ENCODE peak calls at places on chromosomes 12 and 14, in four cellular contexts. N is lung, F is right cardiac atrium, V is heart right ventricle. U is an unnamed sample.

GRCh38 chr12:131371580-131372475 is 339.1 kb upstream of the SFSWAP start:
- DNase-seq in N (no peak), F (no peak), V (peak; percentile 1), U (no peak)

GRCh38 chr12:104285740-104286537 is 17.6 kb upstream of the EID3 start:
- DNase-seq in N (peak; percentile 79), F (no peak), V (no peak), U (no peak)

GRCh38 chr14:98599082-98599481 is 672.9 kb downstream of the BCL11B start:
- DNase-seq in N (peak; percentile 16), F (no peak), V (no peak), U (no peak)

GRCh38 chr12:109760031-109760929 is 46.7 kb downstream of the FAM222A start:
- DNase-seq in N (peak; percentile 61), F (no peak), V (peak; percentile 66), U (no peak)

GRCh38 chr12:96143392-96143791 is 50.8 kb upstream of the ELK3 start:
- DNase-seq in N (no peak), F (no peak), V (no peak), U (no peak)

GRCh38 chr14:96989293-96989692 is 192.1 kb downstream of the VRK1 start:
- DNase-seq in N (no peak), F (no peak), V (no peak), U (no peak)

GRCh38 chr12:56434828-56435227 is 14.4 kb downstream of the TIMELESS start:
- DNase-seq in N (no peak), F (no peak), V (no peak), U (no peak)

GRCh38 chr12:100794441-100795192 is at the start of gene ANO4:
- DNase-seq in N (no peak), F (no peak), V (no peak), U (no peak)

GRCh38 chr12:12684375-12685106 is 11.4 kb downstream of the GPR19 start:
- DNase-seq in N (no peak), F (peak; percentile 35), V (peak; percentile 26), U (peak; percentile 29)

GRCh38 chr12:26283046-26283445 is 87.7 kb downstream of the SSPN start:
- DNase-seq in N (no peak), F (no peak), V (no peak), U (no peak)

GRCh38 chr12:69068431-69068830 is 135.5 kb upstream of the CPM start:
- DNase-seq in N (peak; percentile 65), F (no peak), V (no peak), U (no peak)

GRCh38 chr12:90163975-90164374 is 455.3 kb upstream of the ATP2B1 start:
- DNase-seq in N (no peak), F (no peak), V (no peak), U (no peak)

GRCh38 chr14:78202178-78202577 is 32.0 kb downstream of the NRXN3 start:
- DNase-seq in N (no peak), F (no peak), V (no peak), U (peak; percentile 1)

GRCh38 chr12:47870175-47870781 is 34.5 kb downstream of the VDR start:
- DNase-seq in N (no peak), F (peak; percentile 65), V (peak; percentile 65), U (no peak)

GRCh38 chr14:61562321-61563161 is 132.8 kb upstream of the HIF1A start:
- DNase-seq in N (no peak), F (no peak), V (no peak), U (peak; percentile 63)

GRCh38 chr14:48052973-48053372 is 377.6 kb upstream of the MDGA2 start:
- DNase-seq in N (no peak), F (no peak), V (no peak), U (no peak)

GRCh38 chr14:72680853-72681640 is 212.9 kb downstream of the DPF3 start:
- DNase-seq in N (no peak), F (no peak), V (no peak), U (no peak)

GRCh38 chr12:100753837-100754236 is 40.7 kb upstream of the ANO4 start:
- DNase-seq in N (no peak), F (no peak), V (no peak), U (no peak)

GRCh38 chr12:716506-716905 is 35.9 kb upstream of the WNK1 start:
- DNase-seq in N (no peak), F (peak; percentile 49), V (peak; percentile 66), U (no peak)

GRCh38 chr12:110600254-110600653 is 13.7 kb upstream of the TCTN1 start:
- DNase-seq in N (no peak), F (no peak), V (no peak), U (peak; percentile 77)

GRCh38 chr12:109789649-109790048 is 43.5 kb downstream of the TRPV4 start:
- DNase-seq in N (no peak), F (no peak), V (no peak), U (no peak)

GRCh38 chr14:81831128-81831815 is 297.6 kb upstream of the SEL1L start:
- DNase-seq in N (no peak), F (peak; percentile 73), V (peak; percentile 16), U (no peak)

GRCh38 chr14:24565766-24566165 is 10.3 kb downstream of the CTSG start:
- DNase-seq in N (no peak), F (no peak), V (no peak), U (no peak)

GRCh38 chr14:74698471-74698870 is 14.4 kb downstream of the AREL1 start:
- DNase-seq in N (no peak), F (no peak), V (no peak), U (no peak)

GRCh38 chr12:91154131-91154530 is 28.5 kb downstream of the DCN start:
- DNase-seq in N (no peak), F (no peak), V (no peak), U (no peak)

GRCh38 chr12:24780969-24781368 is 167.9 kb downstream of the BCAT1 start:
- DNase-seq in N (no peak), F (no peak), V (no peak), U (no peak)

GRCh38 chr14:73817020-73817419 is 34.6 kb upstream of the PTGR2 start:
- DNase-seq in N (no peak), F (no peak), V (no peak), U (no peak)

GRCh38 chr12:51320695-51321320 is 3.2 kb downstream of the BIN2 start:
- DNase-seq in N (no peak), F (no peak), V (no peak), U (no peak)

GRCh38 chr12:32987526-32987925 is 90.9 kb upstream of the PKP2 start:
- DNase-seq in N (no peak), F (no peak), V (no peak), U (no peak)

GRCh38 chr14:92890830-92891598 is 31.9 kb upstream of the CHGA start:
- DNase-seq in N (no peak), F (no peak), V (no peak), U (peak; percentile 14)

GRCh38 chr12:8123124-8123888 is at the start of gene CLEC4A:
- DNase-seq in N (no peak), F (no peak), V (no peak), U (no peak)

GRCh38 chr14:103871596-103872480 is 24.5 kb upstream of the PPP1R13B start:
- DNase-seq in N (peak; percentile 82), F (peak; percentile 77), V (peak; percentile 76), U (peak; percentile 65)

GRCh38 chr14:50804181-50804721 is 26.7 kb downstream of the NIN start:
- DNase-seq in N (no peak), F (no peak), V (no peak), U (no peak)

GRCh38 chr12:4107911-4108697 is 165.5 kb upstream of the CCND2 start:
- DNase-seq in N (no peak), F (no peak), V (no peak), U (no peak)

GRCh38 chr12:48758737-48759136 is 30.2 kb downstream of the ADCY6 start:
- DNase-seq in N (no peak), F (no peak), V (no peak), U (no peak)

GRCh38 chr14:48391661-48392060 is 716.3 kb upstream of the MDGA2 start:
- DNase-seq in N (no peak), F (no peak), V (no peak), U (no peak)

GRCh38 chr12:128026696-128027574 is 240.0 kb upstream of the TMEM132C start:
- DNase-seq in N (no peak), F (no peak), V (no peak), U (no peak)

GRCh38 chr14:105918496-105919262 is 392.3 kb downstream of the TMEM121 start:
- DNase-seq in N (no peak), F (peak; percentile 4), V (peak; percentile 4), U (no peak)
- H3K9me3 ChIP-seq in N (peaks cover 29% of the 10 kb centered on the region), F (no peaks in the 10 kb centered on the region), V (peaks cover 12% of the 10 kb centered on the region), U (no peaks in the 10 kb centered on the region)

GRCh38 chr14:69249603-69250002 is 10.4 kb upstream of the GALNT16 start:
- DNase-seq in N (no peak), F (no peak), V (no peak), U (no peak)
- H3K9me3 ChIP-seq in N (no peaks in the 10 kb centered on the region), F (no peaks in the 10 kb centered on the region), V (no peaks in the 10 kb centered on the region), U (no peaks in the 10 kb centered on the region)

GRCh38 chr14:106395460-106396050 is 869.2 kb downstream of the TMEM121 start:
- DNase-seq in N (no peak), F (no peak), V (no peak), U (no peak)
- H3K9me3 ChIP-seq in N (peaks cover 5% of the 10 kb centered on the region), F (no peaks in the 10 kb centered on the region), V (no peaks in the 10 kb centered on the region), U (no peaks in the 10 kb centered on the region)

GRCh38 chr14:37596790-37597189 is 1.4 kb downstream of the TTC6 start:
- DNase-seq in N (no peak), F (no peak), V (no peak), U (no peak)
- H3K9me3 ChIP-seq in N (peaks cover 23% of the 10 kb centered on the region), F (no peaks in the 10 kb centered on the region), V (no peaks in the 10 kb centered on the region), U (no peaks in the 10 kb centered on the region)